ENCODE peak calls at places on chromosomes 11 and 22, in four cellular contexts. F is AML-193; A is CD8-positive, alpha-beta T cell; C is posterior cingulate gyrus. Z is an unnamed sample.

GRCh38 chr11:82811369-82811768 is 77.7 kb upstream of the FAM181B start:
- DNase-seq in F (no peak), A (no peak), C (no peak), Z (no peak)

GRCh38 chr22:26922804-26923203 is 265.4 kb downstream of the MIAT start:
- DNase-seq in F (no peak), A (no peak), C (no peak), Z (peak)

GRCh38 chr11:73496134-73496533 is 101.8 kb downstream of the FAM168A start:
- DNase-seq in F (no peak), A (no peak), C (no peak), Z (no peak)

GRCh38 chr11:121293276-121293569 is 652 bp downstream of the SC5D start:
- DNase-seq in F (peak), A (no peak), C (no peak), Z (no peak)

GRCh38 chr11:4636136-4636535 is 1.1 kb upstream of the OR51D1 start:
- DNase-seq in F (no peak), A (no peak), C (no peak), Z (no peak)

GRCh38 chr11:84588131-84588829 is 1038.9 kb downstream of the DLG2 start:
- DNase-seq in F (no peak), A (no peak), C (no peak), Z (no peak)

GRCh38 chr11:123211134-123211879 is 16.3 kb upstream of the CLMP start:
- DNase-seq in F (no peak), A (no peak), C (no peak), Z (no peak)

GRCh38 chr11:111459506-111460270 is 52.5 kb downstream of the BTG4 start:
- DNase-seq in F (no peak), A (no peak), C (no peak), Z (peak)

GRCh38 chr22:44180706-44181032 is at the start of gene PARVG:
- DNase-seq in F (peak), A (peak), C (no peak), Z (no peak)

GRCh38 chr11:36411202-36411640 is 98.9 kb downstream of the TRAF6 start:
- DNase-seq in F (peak), A (no peak), C (no peak), Z (no peak)

GRCh38 chr11:15229069-15229468 is 114.3 kb downstream of the INSC start:
- DNase-seq in F (no peak), A (no peak), C (no peak), Z (no peak)